ENCODE peak calls at places on chromosome 1, in seven cellular contexts. One of them, this sample, is unnamed.
A peak's percentile ranks its signal among the peaks of the same experiment; 100 is the strongest.

GRCh38 chr1:99445486-99445885 is 181.2 kb downstream of the PLPPR4 start:
- DNase-seq in EH: peak; percentile 87
- DNase-seq in activated CD8-positive, alpha-beta memory T cell treated with anti-CD3 and anti-CD28 coated beads, Interleukin-2, amount 50 U/mL, for 4 hours: no peak
- DNase-seq in GDM1: no peak
- DNase-seq in NT2/D1: no peak
- DNase-seq in substantia nigra: no peak
- DNase-seq in ACHN: no peak
- DNase-seq in this sample: no peak

GRCh38 chr1:232383455-232384074 is 246.4 kb downstream of the SIPA1L2 start:
- DNase-seq in EH: no peak
- DNase-seq in activated CD8-positive, alpha-beta memory T cell treated with anti-CD3 and anti-CD28 coated beads, Interleukin-2, amount 50 U/mL, for 4 hours: no peak
- DNase-seq in GDM1: no peak
- DNase-seq in NT2/D1: no peak
- DNase-seq in substantia nigra: no peak
- DNase-seq in ACHN: no peak
- DNase-seq in this sample: no peak

GRCh38 chr1:221040716-221041275 is 161.6 kb downstream of the HLX start:
- DNase-seq in EH: peak; percentile 32
- DNase-seq in activated CD8-positive, alpha-beta memory T cell treated with anti-CD3 and anti-CD28 coated beads, Interleukin-2, amount 50 U/mL, for 4 hours: no peak
- DNase-seq in GDM1: no peak
- DNase-seq in NT2/D1: no peak
- DNase-seq in substantia nigra: no peak
- DNase-seq in ACHN: no peak
- DNase-seq in this sample: no peak

GRCh38 chr1:159173303-159173702 is 1.9 kb downstream of the CADM3 start:
- DNase-seq in EH: no peak
- DNase-seq in activated CD8-positive, alpha-beta memory T cell treated with anti-CD3 and anti-CD28 coated beads, Interleukin-2, amount 50 U/mL, for 4 hours: no peak
- DNase-seq in GDM1: no peak
- DNase-seq in NT2/D1: no peak
- DNase-seq in substantia nigra: no peak
- DNase-seq in ACHN: no peak
- DNase-seq in this sample: no peak

GRCh38 chr1:30446508-30446907 is 276.9 kb downstream of the MATN1 start:
- DNase-seq in EH: no peak
- DNase-seq in activated CD8-positive, alpha-beta memory T cell treated with anti-CD3 and anti-CD28 coated beads, Interleukin-2, amount 50 U/mL, for 4 hours: no peak
- DNase-seq in GDM1: no peak
- DNase-seq in NT2/D1: no peak
- DNase-seq in substantia nigra: no peak
- DNase-seq in ACHN: no peak
- DNase-seq in this sample: no peak

GRCh38 chr1:10620776-10621175 is 146.0 kb downstream of the PEX14 start:
- DNase-seq in EH: no peak
- DNase-seq in activated CD8-positive, alpha-beta memory T cell treated with anti-CD3 and anti-CD28 coated beads, Interleukin-2, amount 50 U/mL, for 4 hours: no peak
- DNase-seq in GDM1: no peak
- DNase-seq in NT2/D1: no peak
- DNase-seq in substantia nigra: peak; percentile 15
- DNase-seq in ACHN: no peak
- DNase-seq in this sample: no peak

GRCh38 chr1:109782514-109782913 is 18.8 kb upstream of the EPS8L3 start:
- DNase-seq in EH: peak; percentile 84
- DNase-seq in activated CD8-positive, alpha-beta memory T cell treated with anti-CD3 and anti-CD28 coated beads, Interleukin-2, amount 50 U/mL, for 4 hours: no peak
- DNase-seq in GDM1: no peak
- DNase-seq in NT2/D1: no peak
- DNase-seq in substantia nigra: no peak
- DNase-seq in ACHN: no peak
- DNase-seq in this sample: no peak

GRCh38 chr1:205824180-205824579 is 11.2 kb upstream of the SLC41A1 start:
- DNase-seq in EH: no peak
- DNase-seq in activated CD8-positive, alpha-beta memory T cell treated with anti-CD3 and anti-CD28 coated beads, Interleukin-2, amount 50 U/mL, for 4 hours: no peak
- DNase-seq in GDM1: no peak
- DNase-seq in NT2/D1: no peak
- DNase-seq in substantia nigra: no peak
- DNase-seq in ACHN: no peak
- DNase-seq in this sample: no peak

GRCh38 chr1:24055681-24056080 is 56.3 kb downstream of the MYOM3 start:
- DNase-seq in EH: no peak
- DNase-seq in activated CD8-positive, alpha-beta memory T cell treated with anti-CD3 and anti-CD28 coated beads, Interleukin-2, amount 50 U/mL, for 4 hours: no peak
- DNase-seq in GDM1: no peak
- DNase-seq in NT2/D1: no peak
- DNase-seq in substantia nigra: no peak
- DNase-seq in ACHN: no peak
- DNase-seq in this sample: no peak

GRCh38 chr1:107525961-107526360 is 385.1 kb downstream of the NTNG1 start:
- DNase-seq in EH: no peak
- DNase-seq in activated CD8-positive, alpha-beta memory T cell treated with anti-CD3 and anti-CD28 coated beads, Interleukin-2, amount 50 U/mL, for 4 hours: no peak
- DNase-seq in GDM1: no peak
- DNase-seq in NT2/D1: no peak
- DNase-seq in substantia nigra: no peak
- DNase-seq in ACHN: no peak
- DNase-seq in this sample: no peak

GRCh38 chr1:159211331-159212136 is 6.9 kb downstream of the ACKR1 start:
- DNase-seq in EH: peak; percentile 29
- DNase-seq in activated CD8-positive, alpha-beta memory T cell treated with anti-CD3 and anti-CD28 coated beads, Interleukin-2, amount 50 U/mL, for 4 hours: peak; percentile 45
- DNase-seq in GDM1: no peak
- DNase-seq in NT2/D1: peak; percentile 70
- DNase-seq in substantia nigra: peak; percentile 18
- DNase-seq in ACHN: peak; percentile 58
- DNase-seq in this sample: peak; percentile 43

GRCh38 chr1:44970317-44970716 is 16.1 kb downstream of the EIF2B3 start:
- DNase-seq in EH: peak; percentile 84
- DNase-seq in activated CD8-positive, alpha-beta memory T cell treated with anti-CD3 and anti-CD28 coated beads, Interleukin-2, amount 50 U/mL, for 4 hours: no peak
- DNase-seq in GDM1: no peak
- DNase-seq in NT2/D1: no peak
- DNase-seq in substantia nigra: no peak
- DNase-seq in ACHN: no peak
- DNase-seq in this sample: no peak

GRCh38 chr1:218624051-218624450 is 278.9 kb downstream of the TGFB2 start:
- DNase-seq in EH: peak; percentile 15
- DNase-seq in activated CD8-positive, alpha-beta memory T cell treated with anti-CD3 and anti-CD28 coated beads, Interleukin-2, amount 50 U/mL, for 4 hours: no peak
- DNase-seq in GDM1: no peak
- DNase-seq in NT2/D1: no peak
- DNase-seq in substantia nigra: no peak
- DNase-seq in ACHN: no peak
- DNase-seq in this sample: no peak

GRCh38 chr1:93844262-93845045 is 34.6 kb downstream of the DNTTIP2 start:
- DNase-seq in EH: peak; percentile 84
- DNase-seq in activated CD8-positive, alpha-beta memory T cell treated with anti-CD3 and anti-CD28 coated beads, Interleukin-2, amount 50 U/mL, for 4 hours: peak; percentile 22
- DNase-seq in GDM1: peak; percentile 53
- DNase-seq in NT2/D1: peak; percentile 63
- DNase-seq in substantia nigra: peak; percentile 19
- DNase-seq in ACHN: peak; percentile 75
- DNase-seq in this sample: peak; percentile 6

GRCh38 chr1:189782280-189782679 is 695.4 kb downstream of the BRINP3 start:
- DNase-seq in EH: no peak
- DNase-seq in activated CD8-positive, alpha-beta memory T cell treated with anti-CD3 and anti-CD28 coated beads, Interleukin-2, amount 50 U/mL, for 4 hours: no peak
- DNase-seq in GDM1: no peak
- DNase-seq in NT2/D1: no peak
- DNase-seq in substantia nigra: no peak
- DNase-seq in ACHN: no peak
- DNase-seq in this sample: no peak

GRCh38 chr1:161158316-161159016 is 834 bp upstream of the USP21 start:
- DNase-seq in EH: no peak
- DNase-seq in activated CD8-positive, alpha-beta memory T cell treated with anti-CD3 and anti-CD28 coated beads, Interleukin-2, amount 50 U/mL, for 4 hours: no peak
- DNase-seq in GDM1: no peak
- DNase-seq in NT2/D1: no peak
- DNase-seq in substantia nigra: no peak
- DNase-seq in ACHN: no peak
- DNase-seq in this sample: no peak

GRCh38 chr1:116769050-116769449 is 14.8 kb downstream of the CD2 start:
- DNase-seq in EH: no peak
- DNase-seq in activated CD8-positive, alpha-beta memory T cell treated with anti-CD3 and anti-CD28 coated beads, Interleukin-2, amount 50 U/mL, for 4 hours: no peak
- DNase-seq in GDM1: no peak
- DNase-seq in NT2/D1: no peak
- DNase-seq in substantia nigra: no peak
- DNase-seq in ACHN: no peak
- DNase-seq in this sample: no peak

GRCh38 chr1:63435136-63435535 is 67.7 kb downstream of the ALG6 start:
- DNase-seq in EH: peak; percentile 6
- DNase-seq in activated CD8-positive, alpha-beta memory T cell treated with anti-CD3 and anti-CD28 coated beads, Interleukin-2, amount 50 U/mL, for 4 hours: no peak
- DNase-seq in GDM1: no peak
- DNase-seq in NT2/D1: no peak
- DNase-seq in substantia nigra: no peak
- DNase-seq in ACHN: no peak
- DNase-seq in this sample: no peak

GRCh38 chr1:204706838-204707509 is 21.4 kb upstream of the LRRN2 start:
- DNase-seq in EH: no peak
- DNase-seq in activated CD8-positive, alpha-beta memory T cell treated with anti-CD3 and anti-CD28 coated beads, Interleukin-2, amount 50 U/mL, for 4 hours: no peak
- DNase-seq in GDM1: no peak
- DNase-seq in NT2/D1: peak; percentile 89
- DNase-seq in substantia nigra: no peak
- DNase-seq in ACHN: no peak
- DNase-seq in this sample: no peak

GRCh38 chr1:113981962-113982931 is 3.0 kb downstream of the OLFML3 start:
- DNase-seq in EH: peak; percentile 87
- DNase-seq in activated CD8-positive, alpha-beta memory T cell treated with anti-CD3 and anti-CD28 coated beads, Interleukin-2, amount 50 U/mL, for 4 hours: no peak
- DNase-seq in GDM1: no peak
- DNase-seq in NT2/D1: no peak
- DNase-seq in substantia nigra: no peak
- DNase-seq in ACHN: no peak
- DNase-seq in this sample: no peak

GRCh38 chr1:216723274-216723780 is at the start of gene ESRRG:
- DNase-seq in EH: peak; percentile 1
- DNase-seq in activated CD8-positive, alpha-beta memory T cell treated with anti-CD3 and anti-CD28 coated beads, Interleukin-2, amount 50 U/mL, for 4 hours: no peak
- DNase-seq in GDM1: no peak
- DNase-seq in NT2/D1: peak; percentile 83
- DNase-seq in substantia nigra: no peak
- DNase-seq in ACHN: peak; percentile 19
- DNase-seq in this sample: peak; percentile 34

GRCh38 chr1:212213754-212214153 is 71.5 kb upstream of the PPP2R5A start:
- DNase-seq in EH: peak; percentile 36
- DNase-seq in activated CD8-positive, alpha-beta memory T cell treated with anti-CD3 and anti-CD28 coated beads, Interleukin-2, amount 50 U/mL, for 4 hours: no peak
- DNase-seq in GDM1: no peak
- DNase-seq in NT2/D1: no peak
- DNase-seq in substantia nigra: no peak
- DNase-seq in ACHN: no peak
- DNase-seq in this sample: no peak

GRCh38 chr1:51535006-51535592 is 16.0 kb upstream of the EPS15 start:
- DNase-seq in EH: peak; percentile 72
- DNase-seq in activated CD8-positive, alpha-beta memory T cell treated with anti-CD3 and anti-CD28 coated beads, Interleukin-2, amount 50 U/mL, for 4 hours: peak; percentile 36
- DNase-seq in GDM1: peak; percentile 31
- DNase-seq in NT2/D1: peak; percentile 39
- DNase-seq in substantia nigra: peak; percentile 64
- DNase-seq in ACHN: peak; percentile 46
- DNase-seq in this sample: peak; percentile 40

GRCh38 chr1:5740865-5741860 is 251.1 kb downstream of the NPHP4 start:
- DNase-seq in EH: no peak
- DNase-seq in activated CD8-positive, alpha-beta memory T cell treated with anti-CD3 and anti-CD28 coated beads, Interleukin-2, amount 50 U/mL, for 4 hours: no peak
- DNase-seq in GDM1: no peak
- DNase-seq in NT2/D1: no peak
- DNase-seq in substantia nigra: no peak
- DNase-seq in ACHN: no peak
- DNase-seq in this sample: no peak

GRCh38 chr1:119147626-119148180 is 7.2 kb upstream of the WARS2 start:
- DNase-seq in EH: no peak
- DNase-seq in activated CD8-positive, alpha-beta memory T cell treated with anti-CD3 and anti-CD28 coated beads, Interleukin-2, amount 50 U/mL, for 4 hours: no peak
- DNase-seq in GDM1: no peak
- DNase-seq in NT2/D1: no peak
- DNase-seq in substantia nigra: no peak
- DNase-seq in ACHN: no peak
- DNase-seq in this sample: no peak

GRCh38 chr1:5843521-5844096 is 148.6 kb downstream of the NPHP4 start:
- DNase-seq in EH: no peak
- DNase-seq in activated CD8-positive, alpha-beta memory T cell treated with anti-CD3 and anti-CD28 coated beads, Interleukin-2, amount 50 U/mL, for 4 hours: no peak
- DNase-seq in GDM1: no peak
- DNase-seq in NT2/D1: no peak
- DNase-seq in substantia nigra: no peak
- DNase-seq in ACHN: no peak
- DNase-seq in this sample: no peak

GRCh38 chr1:80424249-80424648 is 1376.5 kb upstream of the ADGRL2 start:
- DNase-seq in EH: no peak
- DNase-seq in activated CD8-positive, alpha-beta memory T cell treated with anti-CD3 and anti-CD28 coated beads, Interleukin-2, amount 50 U/mL, for 4 hours: no peak
- DNase-seq in GDM1: no peak
- DNase-seq in NT2/D1: no peak
- DNase-seq in substantia nigra: no peak
- DNase-seq in ACHN: no peak
- DNase-seq in this sample: no peak

GRCh38 chr1:34924759-34925555 is 4.5 kb downstream of the DLGAP3 start:
- DNase-seq in EH: peak; percentile 76
- DNase-seq in activated CD8-positive, alpha-beta memory T cell treated with anti-CD3 and anti-CD28 coated beads, Interleukin-2, amount 50 U/mL, for 4 hours: peak; percentile 48
- DNase-seq in GDM1: peak; percentile 25
- DNase-seq in NT2/D1: peak; percentile 55
- DNase-seq in substantia nigra: no peak
- DNase-seq in ACHN: peak; percentile 65
- DNase-seq in this sample: no peak

GRCh38 chr1:151839457-151840409 is at the start of gene C2CD4D:
- DNase-seq in EH: no peak
- DNase-seq in activated CD8-positive, alpha-beta memory T cell treated with anti-CD3 and anti-CD28 coated beads, Interleukin-2, amount 50 U/mL, for 4 hours: peak; percentile 68
- DNase-seq in GDM1: no peak
- DNase-seq in NT2/D1: peak; percentile 80
- DNase-seq in substantia nigra: peak; percentile 85
- DNase-seq in ACHN: peak; percentile 24
- DNase-seq in this sample: peak; percentile 40

GRCh38 chr1:36880155-36881070 is 153.9 kb downstream of the GRIK3 start:
- DNase-seq in EH: no peak
- DNase-seq in activated CD8-positive, alpha-beta memory T cell treated with anti-CD3 and anti-CD28 coated beads, Interleukin-2, amount 50 U/mL, for 4 hours: no peak
- DNase-seq in GDM1: no peak
- DNase-seq in NT2/D1: no peak
- DNase-seq in substantia nigra: no peak
- DNase-seq in ACHN: no peak
- DNase-seq in this sample: no peak

GRCh38 chr1:83097715-83098613 is 901.0 kb downstream of the TTLL7 start:
- DNase-seq in EH: peak; percentile 54
- DNase-seq in activated CD8-positive, alpha-beta memory T cell treated with anti-CD3 and anti-CD28 coated beads, Interleukin-2, amount 50 U/mL, for 4 hours: no peak
- DNase-seq in GDM1: no peak
- DNase-seq in NT2/D1: no peak
- DNase-seq in substantia nigra: no peak
- DNase-seq in ACHN: no peak
- DNase-seq in this sample: no peak

GRCh38 chr1:152029144-152029936 is 7.5 kb downstream of the S100A11 start:
- DNase-seq in EH: peak; percentile 55
- DNase-seq in activated CD8-positive, alpha-beta memory T cell treated with anti-CD3 and anti-CD28 coated beads, Interleukin-2, amount 50 U/mL, for 4 hours: no peak
- DNase-seq in GDM1: no peak
- DNase-seq in NT2/D1: no peak
- DNase-seq in substantia nigra: no peak
- DNase-seq in ACHN: peak; percentile 14
- DNase-seq in this sample: no peak

GRCh38 chr1:59541891-59542290 is 245.0 kb downstream of the FGGY start:
- DNase-seq in EH: no peak
- DNase-seq in activated CD8-positive, alpha-beta memory T cell treated with anti-CD3 and anti-CD28 coated beads, Interleukin-2, amount 50 U/mL, for 4 hours: no peak
- DNase-seq in GDM1: no peak
- DNase-seq in NT2/D1: no peak
- DNase-seq in substantia nigra: no peak
- DNase-seq in ACHN: no peak
- DNase-seq in this sample: no peak

This sample was measured in hypothalamus.